ENCODE peak calls at places on chromosomes 1 and 21, in four cellular contexts. G, Q, E and U are unnamed samples.

GRCh38 chr1:26278835-26279597 is 870 bp upstream of the SH3BGRL3 start:
- DNase-seq in G (peak; percentile 58), Q (no peak), E (peak; percentile 74), U (no peak)

GRCh38 chr21:46127239-46128105 is 27.9 kb downstream of the FTCD start:
- DNase-seq in E (no peak), Q (no peak), G (no peak), U (no peak)

GRCh38 chr1:63327417-63328139 is 5.2 kb downstream of the FOXD3 start:
- DNase-seq in Q (peak; percentile 89), E (peak; percentile 32), G (peak; percentile 80), U (no peak)

GRCh38 chr1:204254031-204254661 is 40.4 kb upstream of the GOLT1A start:
- DNase-seq in E (peak; percentile 71), Q (no peak), G (no peak), U (no peak)

GRCh38 chr1:1256956-1257871 is 10.7 kb upstream of the C1QTNF12 start:
- DNase-seq in E (no peak), G (no peak), Q (no peak), U (no peak)

GRCh38 chr1:175132456-175132855 is 60.1 kb downstream of the KIAA0040 start:
- DNase-seq in Q (no peak), E (peak; percentile 59), G (no peak), U (no peak)

GRCh38 chr1:220696863-220697231 is 6.7 kb downstream of the C1orf115 start:
- DNase-seq in Q (no peak), G (no peak), E (no peak), U (no peak)

GRCh38 chr1:205983925-205984725 is 19.1 kb downstream of the RAB7B start:
- DNase-seq in G (peak; percentile 72), Q (peak; percentile 74), E (peak; percentile 37), U (no peak)

GRCh38 chr21:45318146-45318555 is 30.5 kb upstream of the POFUT2 start:
- DNase-seq in Q (no peak), E (no peak), G (no peak), U (no peak)

GRCh38 chr1:18279713-18280074 is 172.1 kb downstream of the IGSF21 start:
- DNase-seq in Q (no peak), G (no peak), E (no peak), U (no peak)

GRCh38 chr1:20588634-20589225 is at the start of gene CDA:
- DNase-seq in Q (no peak), E (no peak), G (no peak), U (no peak)

GRCh38 chr21:44059710-44060109 is 47.5 kb upstream of the PWP2 start:
- DNase-seq in E (no peak), G (no peak), Q (no peak), U (no peak)

GRCh38 chr1:204320413-204320812 is 39.3 kb downstream of the PLEKHA6 start:
- DNase-seq in G (peak; percentile 26), E (peak; percentile 93), Q (no peak), U (no peak)

GRCh38 chr1:170310931-170311330 is 165.2 kb downstream of the NTMT2 start:
- DNase-seq in Q (no peak), G (no peak), E (no peak), U (no peak)

GRCh38 chr1:9198538-9199361 is 35.8 kb upstream of the H6PD start:
- DNase-seq in G (no peak), E (no peak), Q (peak; percentile 83), U (no peak)

GRCh38 chr1:6580588-6581270 is 935 bp downstream of the ZBTB48 start:
- DNase-seq in E (no peak), G (peak; percentile 58), Q (peak; percentile 46), U (no peak)

GRCh38 chr1:172359531-172359991 is 60.9 kb upstream of the C1orf105 start:
- DNase-seq in G (no peak), Q (no peak), E (peak; percentile 69), U (no peak)

GRCh38 chr1:154778944-154779343 is 91.1 kb downstream of the KCNN3 start:
- DNase-seq in Q (no peak), E (no peak), G (no peak), U (no peak)

GRCh38 chr21:36563301-36563926 is 83.5 kb upstream of the CLDN14 start:
- DNase-seq in G (no peak), Q (no peak), E (no peak), U (no peak)

GRCh38 chr1:59128784-59129227 is 168.1 kb upstream of the FGGY start:
- DNase-seq in G (no peak), E (peak; percentile 71), Q (no peak), U (no peak)

GRCh38 chr1:109882288-109883245 is 28.1 kb upstream of the CSF1 start:
- DNase-seq in E (no peak), Q (no peak), G (peak; percentile 59), U (no peak)

GRCh38 chr1:179164494-179164893 is 65.0 kb downstream of the ABL2 start:
- DNase-seq in Q (no peak), G (no peak), E (peak; percentile 36), U (no peak)

GRCh38 chr1:48940946-48941732 is 164.4 kb upstream of the BEND5 start:
- DNase-seq in E (no peak), Q (no peak), G (no peak), U (no peak)

GRCh38 chr1:162632234-162632666 is at the start of gene DDR2:
- DNase-seq in Q (peak; percentile 51), E (peak; percentile 94), G (no peak), U (no peak)

GRCh38 chr1:219088778-219089557 is 84.7 kb upstream of the LYPLAL1 start:
- DNase-seq in E (peak; percentile 94), Q (no peak), G (peak; percentile 86), U (peak; percentile 80)

GRCh38 chr1:235650341-235651169 is 971 bp upstream of the GNG4 start:
- DNase-seq in Q (no peak), E (no peak), G (no peak), U (no peak)

GRCh38 chr1:92843046-92843423 is 11.2 kb downstream of the RPL5 start:
- DNase-seq in E (no peak), Q (no peak), G (no peak), U (no peak)

GRCh38 chr21:26715878-26716506 is 129.2 kb downstream of the ADAMTS1 start:
- DNase-seq in G (peak; percentile 22), E (peak; percentile 47), Q (peak; percentile 48), U (no peak)

GRCh38 chr1:5423109-5423508 is 569.1 kb downstream of the NPHP4 start:
- DNase-seq in E (no peak), G (no peak), Q (peak; percentile 89), U (no peak)